ENCODE peak calls at places on chromosomes 11 and 22, in five cellular contexts. Y is brain microvascular endothelial cell; Z is neuronal stem cell; E is activated CD4-positive, alpha-beta T cell treated with anti-CD3 and anti-CD28 coated beads, Interleukin-2, amount 50 U/mL, for 1 hour; W is H4. Q is an unnamed sample.

GRCh38 chr11:107337917-107338316 is 119.7 kb downstream of the CWF19L2 start:
- DNase-seq in Y (no peak), Z (no peak), W (no peak), E (no peak), Q (no peak)

GRCh38 chr11:3952715-3953114 is 97.3 kb downstream of the STIM1 start:
- DNase-seq in Y (no peak), W (no peak), Z (no peak), E (no peak), Q (no peak)

GRCh38 chr11:11192541-11192940 is 160.5 kb downstream of the CSNK2A3 start:
- DNase-seq in Y (no peak), Z (no peak), W (no peak), E (no peak), Q (no peak)

GRCh38 chr22:48891688-48892380 is 935.8 kb downstream of the BRD1 start:
- DNase-seq in Y (no peak), W (no peak), E (no peak), Z (no peak), Q (no peak)

GRCh38 chr11:42526366-42526765 is 785.4 kb upstream of the API5 start:
- DNase-seq in E (no peak), W (no peak), Z (no peak), Y (no peak), Q (no peak)

GRCh38 chr22:45612451-45612901 is 59.2 kb upstream of the ATXN10 start:
- DNase-seq in Y (peak), W (peak), Z (no peak), E (no peak), Q (no peak)

GRCh38 chr11:114821626-114822025 is 143.3 kb downstream of the NXPE2 start:
- DNase-seq in W (peak), Z (no peak), E (no peak), Y (no peak), Q (no peak)

GRCh38 chr11:47234669-47235075 is 13.9 kb downstream of the ACP2 start:
- DNase-seq in Z (no peak), W (no peak), E (peak), Y (peak), Q (no peak)

GRCh38 chr11:43508511-43508918 is 149.8 kb downstream of the TTC17 start:
- DNase-seq in Z (no peak), Y (peak), W (peak), E (no peak), Q (no peak)

GRCh38 chr11:47551086-47551485 is 1.8 kb downstream of the CELF1 start:
- DNase-seq in Z (no peak), E (no peak), W (peak), Y (no peak), Q (no peak)

GRCh38 chr11:65432686-65433582 is 10.3 kb downstream of the NEAT1 start:
- DNase-seq in E (no peak), Z (no peak), Y (no peak), W (no peak), Q (no peak)

GRCh38 chr11:10895285-10895684 is 37.4 kb upstream of the ZBED5 start:
- DNase-seq in Z (no peak), Y (no peak), E (no peak), W (no peak), Q (no peak)

GRCh38 chr11:78216021-78216420 is 27.3 kb downstream of the USP35 start:
- DNase-seq in Y (no peak), Z (no peak), E (no peak), W (no peak), Q (no peak)

GRCh38 chr22:41009222-41009948 is 58.2 kb downstream of the RBX1 start:
- DNase-seq in W (peak), E (no peak), Z (no peak), Y (no peak), Q (no peak)

GRCh38 chr11:44244649-44245308 is 65.2 kb downstream of the ALX4 start:
- DNase-seq in Y (peak), Z (no peak), E (no peak), W (no peak), Q (no peak)

GRCh38 chr11:95443386-95443785 is 212.4 kb upstream of the SESN3 start:
- DNase-seq in Z (no peak), Y (no peak), W (no peak), E (no peak), Q (no peak)

GRCh38 chr11:93814966-93815633 is 31.0 kb downstream of the MED17 start:
- DNase-seq in Z (no peak), Y (peak), E (no peak), W (no peak), Q (no peak)